ENCODE peak calls at places on chromosomes 5 and 9, in five cellular contexts. O, M, Z, H and Q are unnamed samples.

GRCh38 chr5:98492258-98492657 is 281.2 kb upstream of the RGMB start:
- DNase-seq in Z (no peak), H (no peak), M (no peak), O (peak), Q (no peak)

GRCh38 chr9:74951725-74952151 is 974 bp downstream of the C9orf40 start:
- DNase-seq in H (peak), Z (peak), O (peak), M (peak), Q (no peak)

GRCh38 chr5:125232779-125233230 is 486.4 kb upstream of the ZNF608 start:
- DNase-seq in Z (peak), O (peak), H (peak), M (no peak), Q (peak)

GRCh38 chr5:98839469-98840383 is 66.3 kb downstream of the RGMB start:
- DNase-seq in O (peak), Z (no peak), M (no peak), H (peak), Q (no peak)

GRCh38 chr9:120696551-120697230 is 17.6 kb downstream of the MEGF9 start:
- DNase-seq in O (peak), M (no peak), H (no peak), Z (peak), Q (no peak)

GRCh38 chr5:137695651-137696428 is 40.0 kb downstream of the KLHL3 start:
- DNase-seq in Z (no peak), H (no peak), M (no peak), O (no peak), Q (no peak)

GRCh38 chr9:133591116-133591910 is 17.9 kb downstream of the FAM163B start:
- DNase-seq in M (no peak), H (no peak), Z (no peak), O (no peak), Q (no peak)

GRCh38 chr9:121686930-121687541 is 35.6 kb downstream of the DAB2IP start:
- DNase-seq in O (peak), H (peak), M (peak), Z (peak), Q (no peak)

GRCh38 chr5:56696900-56697299 is 118.4 kb upstream of the MAP3K1 start:
- DNase-seq in M (no peak), Z (peak), H (peak), O (no peak), Q (no peak)

GRCh38 chr9:104808030-104808614 is 44.2 kb downstream of the NIPSNAP3B start:
- DNase-seq in M (peak), H (peak), O (peak), Z (peak), Q (no peak)

GRCh38 chr9:87894998-87895625 is 12.4 kb downstream of the SPATA31E1 start:
- DNase-seq in H (no peak), M (no peak), Z (no peak), O (no peak), Q (no peak)
- TF ChIP-seq CTCF in H (no peak), M (no peak), Z (no peak), O (peak), Q (no peak)

GRCh38 chr9:129334744-129335080 is 156.7 kb upstream of the IER5L start:
- DNase-seq in Z (no peak), H (no peak), O (no peak), M (no peak), Q (no peak)
- H3K4me3 ChIP-seq in Z (no peak), H (no peak), O (peak), M (peak), Q (peak)

GRCh38 chr9:316382-316965 is 101.8 kb downstream of the DOCK8 start:
- DNase-seq in Z (no peak), O (peak), H (no peak), M (no peak), Q (no peak)
- TF ChIP-seq CTCF in Z (no peak), O (peak), H (no peak), M (no peak), Q (no peak)

DNA sequence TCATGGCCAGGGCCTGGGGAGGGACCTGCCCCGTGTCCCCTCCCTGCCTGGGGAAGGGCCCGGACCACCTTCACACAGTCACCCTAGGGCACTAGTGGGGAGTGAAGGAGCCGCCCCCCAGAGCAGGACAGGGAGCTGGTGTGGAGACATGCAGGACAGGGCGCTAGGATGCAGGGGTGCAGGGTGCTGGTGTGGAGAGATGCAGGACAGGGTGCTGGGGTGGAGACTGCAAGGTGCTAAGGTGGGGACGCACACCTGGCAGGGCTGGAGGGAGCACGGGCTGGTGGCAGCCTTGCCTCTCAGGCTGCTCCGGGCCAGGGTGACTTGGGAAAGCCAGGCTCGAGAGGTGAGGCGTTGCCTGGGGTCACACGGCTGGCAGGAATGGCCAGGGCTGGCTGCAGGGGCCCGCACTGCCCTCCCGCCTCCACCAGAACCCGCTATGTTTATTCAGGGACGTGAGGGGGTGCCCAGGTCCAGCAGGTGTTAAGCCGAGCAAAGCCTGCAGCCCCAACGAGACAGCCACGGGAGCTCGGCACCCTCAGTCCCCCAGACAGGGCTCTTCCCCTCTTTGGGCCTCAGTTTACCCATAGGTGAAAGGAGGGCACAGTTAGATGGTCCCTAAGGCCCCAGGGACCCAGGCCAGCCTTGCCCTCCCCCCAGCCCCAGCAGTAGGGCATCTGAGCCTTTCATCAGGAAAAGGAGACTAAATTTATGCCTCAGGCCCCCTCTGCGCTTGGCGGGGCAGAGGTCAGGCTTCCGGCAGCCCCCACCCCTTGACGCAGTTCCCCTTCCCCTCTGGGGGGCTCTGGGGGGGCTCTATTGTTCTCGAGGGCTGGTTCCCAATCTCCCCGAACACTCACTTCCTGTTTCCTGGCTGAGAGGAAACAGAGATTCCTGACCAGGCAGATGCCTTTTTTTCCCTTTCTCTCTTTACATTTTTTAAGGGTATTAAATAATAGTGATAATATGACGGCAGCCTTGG is 7.2 kb upstream of the EGFL7 start:
- DNase-seq in O (no peak), H (no peak), Z (no peak), M (no peak), Q (no peak)
- H3K4me3 ChIP-seq in O (no peak), H (no peak), Z (no peak), M (no peak), Q (no peak)

GRCh38 chr5:135750506-135750905 is 84.0 kb upstream of the SLC25A48 start:
- DNase-seq in Z (no peak), H (no peak), O (no peak), M (no peak), Q (no peak)
- TF ChIP-seq CTCF in Z (peak), H (no peak), O (no peak), M (no peak), Q (peak)

GRCh38 chr9:128101690-128102089 is 25.8 kb downstream of the PTGES2 start:
- DNase-seq in M (no peak), O (no peak), Z (no peak), H (no peak), Q (no peak)

GRCh38 chr9:128101231-128101641 is 26.3 kb downstream of the PTGES2 start:
- DNase-seq in O (no peak), H (no peak), M (no peak), Z (no peak), Q (no peak)

GRCh38 chr9:128098936-128099931 is 28.3 kb downstream of the PTGES2 start:
- DNase-seq in O (peak), M (no peak), H (peak), Z (no peak), Q (no peak)

GRCh38 chr9:128099932-128100491 is 27.5 kb downstream of the PTGES2 start:
- DNase-seq in O (peak), Z (no peak), H (no peak), M (no peak), Q (no peak)

GRCh38 chr9:128100581-128100980 is 26.9 kb downstream of the PTGES2 start:
- DNase-seq in Z (no peak), H (no peak), O (no peak), M (no peak), Q (no peak)
- H3K4me3 ChIP-seq in Z (no peak), H (no peak), O (no peak), M (peak), Q (no peak)

DNA sequence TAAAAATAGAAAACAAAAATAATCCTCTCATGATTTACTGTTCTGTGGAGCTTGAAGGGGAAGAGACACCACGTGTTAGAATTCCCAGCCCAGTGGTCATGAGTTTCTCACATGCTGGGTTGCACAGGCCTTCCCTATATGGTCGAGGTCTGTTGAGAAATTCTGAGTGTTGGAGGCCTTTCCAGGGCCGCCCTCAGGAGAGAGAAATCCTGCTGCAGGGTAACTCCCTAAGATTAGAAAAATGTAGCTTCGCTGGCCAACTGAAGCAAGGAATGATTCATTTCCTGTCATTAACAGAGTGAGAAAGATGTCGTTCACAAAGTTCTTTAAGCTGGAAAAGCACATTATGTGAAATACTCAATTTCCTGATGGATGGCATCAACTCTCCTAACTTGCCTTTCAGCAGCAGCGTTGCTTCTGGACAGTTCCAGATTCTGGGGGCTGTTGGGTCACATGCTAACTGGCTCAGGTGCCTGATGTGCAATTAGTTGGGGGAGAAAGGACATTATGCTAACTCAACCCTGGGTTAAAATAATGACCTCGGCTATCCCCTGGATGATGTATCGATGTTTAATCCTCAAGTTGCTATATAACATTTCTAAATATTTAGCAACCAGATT is 104.8 kb upstream of the CD180 start:
- DNase-seq in M (no peak), Z (peak), H (peak), O (peak), Q (peak)
- TF ChIP-seq CTCF in M (no peak), Z (no peak), H (no peak), O (no peak), Q (no peak)